ENCODE peak calls at places on chromosomes 1 and 21, in seven cellular contexts. D is cardiac muscle cell, K is thoracic aorta, V is hepatocyte, M is ovary, F is GM23338, I is K562. G is an unnamed sample.

GRCh38 chr1:172781513-172782140 is 122.7 kb downstream of the FASLG start:
- DNase-seq in D (no peak), K (no peak), V (no peak), M (no peak), F (no peak), I (no peak), G (no peak)

GRCh38 chr21:32603131-32603530 is 9.0 kb downstream of the CFAP298 start:
- DNase-seq in D (no peak), K (no peak), V (no peak), M (no peak), F (no peak), I (no peak), G (no peak)

GRCh38 chr1:150976879-150977694 is 2.5 kb upstream of the CERS2 start:
- DNase-seq in D (peak; percentile 40), K (peak; percentile 77), V (peak; percentile 76), M (peak; percentile 58), F (peak; percentile 72), I (peak; percentile 95), G (peak; percentile 88)

GRCh38 chr1:10765734-10766478 is 30.5 kb downstream of the CASZ1 start:
- DNase-seq in D (no peak), K (no peak), V (no peak), M (no peak), F (no peak), I (no peak), G (no peak)

GRCh38 chr1:916173-917075 is 7.3 kb upstream of the SAMD11 start:
- DNase-seq in D (no peak), K (no peak), V (no peak), M (peak; percentile 16), F (no peak), I (no peak), G (peak; percentile 58)

GRCh38 chr1:162736184-162736583 is 54.3 kb upstream of the HSD17B7 start:
- DNase-seq in D (no peak), K (no peak), V (no peak), M (no peak), F (no peak), I (no peak), G (no peak)

GRCh38 chr1:228210076-228210651 is 2.3 kb downstream of the OBSCN start:
- DNase-seq in D (no peak), K (no peak), V (peak; percentile 74), M (no peak), F (no peak), I (no peak), G (peak; percentile 52)

GRCh38 chr1:70840260-70840953 is 207.2 kb downstream of the PTGER3 start:
- DNase-seq in D (peak; percentile 2), K (no peak), V (peak; percentile 6), M (no peak), F (no peak), I (no peak), G (no peak)

GRCh38 chr1:217244946-217245345 is 385.9 kb downstream of the GPATCH2 start:
- DNase-seq in D (no peak), K (no peak), V (no peak), M (no peak), F (no peak), I (no peak), G (no peak)

GRCh38 chr1:48760889-48761288 is 15.8 kb downstream of the BEND5 start:
- DNase-seq in D (no peak), K (no peak), V (no peak), M (no peak), F (no peak), I (no peak), G (no peak)

GRCh38 chr1:220516722-220517042 is 11.3 kb upstream of the MARK1 start:
- DNase-seq in D (no peak), K (no peak), V (no peak), M (no peak), F (no peak), I (no peak), G (no peak)

GRCh38 chr1:38625939-38626338 is 233.6 kb downstream of the RRAGC start:
- DNase-seq in D (no peak), K (no peak), V (no peak), M (no peak), F (no peak), I (no peak), G (no peak)

GRCh38 chr1:209876091-209876800 is 48.5 kb downstream of the UTP25 start:
- DNase-seq in D (no peak), K (no peak), V (no peak), M (no peak), F (no peak), I (no peak), G (no peak)

GRCh38 chr1:16293568-16293967 is 56.6 kb upstream of the CPLANE2 start:
- DNase-seq in D (no peak), K (no peak), V (no peak), M (no peak), F (no peak), I (no peak), G (no peak)

GRCh38 chr1:117210386-117210785 is 341 bp downstream of the VTCN1 start:
- DNase-seq in D (no peak), K (no peak), V (no peak), M (no peak), F (no peak), I (no peak), G (no peak)

GRCh38 chr1:159781992-159782391 is 1.2 kb downstream of the DUSP23 start:
- DNase-seq in D (no peak), K (no peak), V (no peak), M (no peak), F (no peak), I (no peak), G (no peak)

GRCh38 chr1:178689769-178690168 is 35.3 kb upstream of the RALGPS2 start:
- DNase-seq in D (no peak), K (no peak), V (no peak), M (no peak), F (no peak), I (no peak), G (no peak)

GRCh38 chr1:226009650-226010044 is 10.5 kb upstream of the SDE2 start:
- DNase-seq in D (no peak), K (no peak), V (no peak), M (no peak), F (no peak), I (peak; percentile 81), G (no peak)

GRCh38 chr1:232463226-232463625 is 166.7 kb downstream of the SIPA1L2 start:
- DNase-seq in D (no peak), K (no peak), V (no peak), M (no peak), F (no peak), I (no peak), G (no peak)

DNA sequence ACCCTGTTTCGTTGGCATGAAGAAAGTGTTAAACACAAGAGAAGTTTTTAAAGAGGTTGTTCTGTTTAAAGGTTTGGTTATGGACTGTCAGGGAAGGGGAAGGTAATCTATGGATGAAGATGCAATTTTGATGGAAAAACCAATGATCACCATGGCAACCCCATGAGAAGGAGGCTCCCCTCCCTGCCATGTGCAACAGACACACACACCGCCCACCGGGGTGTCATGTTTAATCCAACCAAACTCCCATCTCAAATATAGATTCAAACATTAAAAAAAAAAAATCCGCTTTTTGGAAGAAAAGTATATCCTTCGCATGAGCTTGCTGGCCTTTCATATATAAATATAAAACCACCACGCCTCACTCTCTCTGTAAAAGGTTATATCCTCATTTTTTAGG is 80.9 kb upstream of the KRTAP19-8 start:
- DNase-seq in D (no peak), K (no peak), V (no peak), M (no peak), F (no peak), I (no peak), G (no peak)
- TF ChIP-seq CTCF in D (no peak), K (no peak), V (no peak), M (no peak), F (no peak), I (no peak), G (no peak)

DNA sequence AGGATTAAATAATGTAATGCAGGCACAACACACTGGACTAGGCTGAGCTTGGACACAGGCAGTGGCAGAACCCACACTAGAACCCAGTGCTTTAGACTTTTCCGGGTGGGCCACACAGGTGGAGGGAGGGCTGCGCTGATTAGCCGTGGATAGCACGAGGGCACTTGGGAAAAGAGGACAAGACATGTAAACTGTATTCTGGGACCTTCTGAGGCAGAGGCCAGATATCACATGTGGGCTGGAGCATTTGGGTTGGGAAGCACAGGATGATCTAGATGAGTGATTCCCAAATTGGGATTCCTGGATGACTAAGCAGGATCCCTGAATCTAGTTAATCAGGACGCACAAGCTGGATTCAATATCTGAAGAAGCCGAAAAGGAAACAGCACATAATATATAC is 20.3 kb upstream of the A3GALT2 start:
- DNase-seq in D (no peak), K (no peak), V (no peak), M (no peak), F (no peak), I (no peak), G (no peak)
- H3K4me1 ChIP-seq in D (peaks cover 64% of the 10 kb centered on the region), K (peaks cover 96% of the 10 kb centered on the region), V (peaks cover 93% of the 10 kb centered on the region), M (peaks cover 44% of the 10 kb centered on the region), F (peaks cover 61% of the 10 kb centered on the region), I (peaks cover 8% of the 10 kb centered on the region), G (peaks cover 100% of the 10 kb centered on the region)

GRCh38 chr1:221979461-221980032 is 237.7 kb upstream of the DUSP10 start:
- DNase-seq in D (no peak), K (no peak), V (no peak), M (no peak), F (peak; percentile 58), I (no peak), G (no peak)
- TF ChIP-seq CTCF in D (peak; percentile 20), K (no peak), V (peak; percentile 20), M (no peak), F (peak; percentile 47), I (no peak), G (no peak)

DNA sequence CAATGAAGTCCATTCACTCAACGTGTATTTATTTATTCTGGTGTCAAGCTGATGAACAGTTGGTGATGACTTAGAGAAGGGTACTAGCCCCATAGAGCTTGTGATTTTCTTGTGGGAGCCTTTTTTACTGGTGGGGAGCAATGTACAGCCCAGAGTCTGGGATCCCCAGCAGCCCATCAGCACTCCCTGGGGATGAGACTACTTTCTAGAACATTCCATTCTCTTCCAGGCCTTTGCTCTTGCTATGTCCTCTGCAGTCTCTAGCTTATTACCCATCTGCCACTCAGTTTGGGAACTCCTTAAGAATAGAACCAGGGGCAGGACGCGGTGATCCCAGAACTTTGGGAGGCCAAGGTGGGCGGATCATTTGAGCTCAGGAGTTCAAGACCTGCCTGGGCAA is 11.5 kb downstream of the SLC2A1 start:
- DNase-seq in D (no peak), K (no peak), V (no peak), M (no peak), F (no peak), I (no peak), G (no peak)
- H3K4me1 ChIP-seq in D (peaks cover 39% of the 10 kb centered on the region), K (peaks cover 56% of the 10 kb centered on the region), V (peaks cover 40% of the 10 kb centered on the region), M (no peaks in the 10 kb centered on the region), F (peaks cover 60% of the 10 kb centered on the region), I (peaks cover 80% of the 10 kb centered on the region), G (peaks cover 75% of the 10 kb centered on the region)

G was measured in heart left ventricle.